ENCODE peak calls at places on chromosomes 7 and 10, in seven cellular contexts. K is suprapubic skin, Z is OCI-LY7, J is thoracic aorta, T is lung, A is ascending aorta, R is lower leg skin. F is an unnamed sample.

GRCh38 chr10:124611738-124612137 is 132.4 kb downstream of the FAM53B start:
- DNase-seq in R (no peak), K (no peak), Z (no peak), T (no peak), A (no peak), J (no peak), F (no peak)

GRCh38 chr10:43461950-43462349 is 25.0 kb downstream of the ZNF487 start:
- DNase-seq in R (no peak), Z (peak; percentile 87), T (no peak), K (no peak), J (no peak), A (no peak), F (peak; percentile 60)

GRCh38 chr10:18185621-18186020 is 45.4 kb downstream of the CACNB2 start:
- DNase-seq in K (no peak), Z (no peak), T (no peak), A (no peak), R (no peak), J (no peak), F (peak; percentile 45)

GRCh38 chr10:93077860-93078337 is 4.2 kb downstream of the CYP26A1 start:
- DNase-seq in K (no peak), T (no peak), R (no peak), Z (no peak), A (no peak), J (no peak), F (no peak)

GRCh38 chr7:94632338-94633024 is 23.5 kb downstream of the SGCE start:
- DNase-seq in J (no peak), K (no peak), A (no peak), T (no peak), R (no peak), Z (no peak), F (no peak)

GRCh38 chr10:68562666-68563522 is 2.8 kb downstream of the TET1 start:
- DNase-seq in K (no peak), Z (peak; percentile 69), A (no peak), T (no peak), J (no peak), R (no peak), F (no peak)

GRCh38 chr10:120039066-120039465 is 146.5 kb downstream of the SEC23IP start:
- DNase-seq in J (no peak), Z (no peak), K (no peak), A (no peak), R (no peak), T (no peak), F (no peak)

GRCh38 chr7:24504040-24504439 is 69.2 kb upstream of the PALS2 start:
- DNase-seq in T (no peak), Z (no peak), J (no peak), R (no peak), K (no peak), A (no peak), F (no peak)

GRCh38 chr10:100733319-100733718 is 12.1 kb upstream of the PAX2 start:
- DNase-seq in R (no peak), J (no peak), T (no peak), K (no peak), Z (no peak), A (no peak), F (no peak)

GRCh38 chr10:114239117-114239993 is at the start of gene VWA2:
- DNase-seq in T (peak; percentile 48), R (no peak), Z (peak; percentile 23), K (no peak), J (no peak), A (no peak), F (peak; percentile 89)
- TF ChIP-seq CTCF in T (peak; percentile 1), R (no peak), Z (no peak), K (no peak), J (no peak), A (no peak), F (peak; percentile 17)

GRCh38 chr7:27176962-27177794 is 3.1 kb upstream of the HOXA10 start:
- DNase-seq in R (peak; percentile 86), Z (no peak), T (no peak), J (no peak), K (peak; percentile 74), A (no peak), F (no peak)

GRCh38 chr7:27179030-27179429 is 4.9 kb upstream of the HOXA10 start:
- DNase-seq in T (no peak), R (peak; percentile 81), J (no peak), K (peak; percentile 74), A (no peak), Z (no peak), F (no peak)

GRCh38 chr7:27179503-27180430 is 5.3 kb downstream of the HOXA11 start:
- DNase-seq in T (peak; percentile 52), K (peak; percentile 91), J (no peak), R (peak; percentile 95), Z (peak; percentile 64), A (no peak), F (no peak)

GRCh38 chr7:27177795-27178320 is 3.7 kb upstream of the HOXA10 start:
- DNase-seq in K (no peak), A (no peak), R (peak; percentile 75), T (no peak), J (no peak), Z (no peak), F (no peak)

GRCh38 chr7:27178366-27178765 is 4.2 kb upstream of the HOXA10 start:
- DNase-seq in K (peak; percentile 60), T (no peak), R (peak; percentile 88), A (no peak), Z (no peak), J (no peak), F (no peak)
- H3K4me3 ChIP-seq in K (peak overlapping the region; percentile 32), T (no peak overlapping the region), R (no peak overlapping the region), A (no peak overlapping the region), Z (no peak overlapping the region), J (no peak overlapping the region), F (no peak overlapping the region)

GRCh38 chr10:74234569-74234968 is 83.5 kb downstream of the ADK start:
- DNase-seq in K (no peak), Z (peak; percentile 20), R (no peak), J (no peak), T (no peak), A (no peak), F (no peak)
- TF ChIP-seq CTCF in K (no peak), Z (peak; percentile 81), R (no peak), J (peak; percentile 29), T (no peak), A (peak; percentile 40), F (peak; percentile 37)

GRCh38 chr7:152411389-152411788 is 24.4 kb downstream of the KMT2C start:
- DNase-seq in A (no peak), K (no peak), R (no peak), Z (no peak), J (no peak), T (no peak), F (no peak)
- H3K4me3 ChIP-seq in A (peak overlapping the region; percentile 11), K (no peak overlapping the region), R (no peak overlapping the region), Z (no peak overlapping the region), J (peak overlapping the region; percentile 35), T (no peak overlapping the region), F (no peak overlapping the region)

GRCh38 chr10:10796061-10796773 is 221.5 kb upstream of the CELF2 start:
- DNase-seq in J (no peak), T (peak; percentile 49), K (no peak), R (no peak), A (no peak), Z (no peak), F (no peak)

GRCh38 chr10:10796774-10797415 is 220.8 kb upstream of the CELF2 start:
- DNase-seq in K (no peak), A (no peak), T (no peak), J (no peak), R (no peak), Z (no peak), F (no peak)

GRCh38 chr10:10798543-10799192 is 219.0 kb upstream of the CELF2 start:
- DNase-seq in Z (no peak), A (no peak), T (no peak), J (no peak), K (no peak), R (no peak), F (no peak)

GRCh38 chr10:10797467-10797866 is 220.2 kb upstream of the CELF2 start:
- DNase-seq in K (no peak), A (no peak), J (no peak), Z (no peak), T (no peak), R (no peak), F (no peak)

GRCh38 chr10:10798021-10798420 is 219.7 kb upstream of the CELF2 start:
- DNase-seq in K (no peak), T (no peak), Z (no peak), J (no peak), R (no peak), A (no peak), F (no peak)
- TF ChIP-seq CTCF in K (no peak), T (no peak), Z (no peak), J (no peak), R (no peak), A (no peak), F (no peak)

GRCh38 chr10:474946-475345 is 214.5 kb downstream of the DIP2C start:
- DNase-seq in A (no peak), Z (no peak), K (no peak), T (no peak), R (peak; percentile 58), J (no peak), F (no peak)

GRCh38 chr10:470339-471003 is 219.0 kb downstream of the DIP2C start:
- DNase-seq in A (no peak), K (no peak), R (peak; percentile 74), T (no peak), J (no peak), Z (no peak), F (no peak)

GRCh38 chr10:469947-470338 is 219.5 kb downstream of the DIP2C start:
- DNase-seq in J (no peak), Z (no peak), K (no peak), A (no peak), T (no peak), R (no peak), F (no peak)

GRCh38 chr10:474406-474805 is 215.1 kb downstream of the DIP2C start:
- DNase-seq in T (no peak), K (no peak), J (no peak), R (no peak), A (no peak), Z (no peak), F (no peak)

DNA sequence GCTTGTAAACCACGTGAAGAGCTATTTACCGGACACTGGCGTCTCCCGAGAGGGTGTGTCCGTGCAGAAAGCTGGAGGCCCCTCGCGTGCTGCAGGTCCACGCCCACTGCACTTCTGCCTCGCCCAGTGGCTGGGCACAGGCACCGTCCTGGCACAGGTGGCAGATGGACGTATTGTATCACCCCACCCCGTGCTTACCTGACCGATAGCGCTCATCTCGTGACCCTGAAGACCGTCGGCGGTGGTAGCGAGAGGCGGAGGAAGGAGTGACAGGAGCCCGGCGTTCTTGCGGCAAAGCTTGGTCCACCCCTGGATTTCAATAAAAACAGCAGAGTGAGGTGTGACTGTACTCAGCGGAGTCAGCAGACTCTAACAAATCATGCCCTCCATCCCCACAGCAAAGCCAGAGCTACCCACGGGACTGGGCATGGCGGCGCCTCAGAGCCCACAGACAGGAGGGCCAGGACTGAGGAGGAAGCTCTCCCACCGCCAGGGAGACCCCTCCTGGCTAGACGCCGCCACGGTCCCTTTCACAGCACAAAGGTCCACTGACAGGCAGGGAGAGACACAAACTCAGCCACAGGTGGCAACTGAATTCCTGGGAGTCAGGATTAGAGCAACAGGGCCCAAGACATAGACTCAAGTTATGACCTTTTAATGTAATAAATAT is 217.1 kb downstream of the DIP2C start:
- DNase-seq in A (no peak), K (no peak), Z (no peak), T (no peak), R (peak; percentile 60), J (no peak), F (no peak)
- H3K4me3 ChIP-seq in A (no peak overlapping the region), K (no peak overlapping the region), Z (no peak overlapping the region), T (no peak overlapping the region), R (no peak overlapping the region), J (no peak overlapping the region), F (no peak overlapping the region)

GRCh38 chr7:55786901-55787300 is 75.7 kb downstream of the SEPTIN14 start:
- DNase-seq in A (no peak), R (peak; percentile 25), K (no peak), T (no peak), Z (no peak), J (no peak), F (no peak)
- TF ChIP-seq CTCF in A (no peak), R (no peak), K (no peak), T (no peak), Z (no peak), J (no peak), F (no peak)

F was measured in LNCaP clone FGC.